ENCODE peak calls at places on chromosomes 3 and 15, in nine cellular contexts. U is fibroblast of lung, W is A549, Q is coronary artery, E is cardiac fibroblast, B is endothelial cell, D is WTC11, V is heart left ventricle, I is AG04450. G is an unnamed sample.
A peak's percentile ranks its signal among the peaks of the same experiment; 100 is the strongest.

GRCh38 chr15:41773729-41774061 is 589 bp upstream of the MAPKBP1 start:
- DNase-seq in U (no peak), W (no peak), Q (no peak), E (no peak), B (no peak), D (no peak), V (no peak), I (no peak), G (no peak)

GRCh38 chr3:120450914-120451669 is at the start of gene FSTL1:
- DNase-seq in U (peak; percentile 83), W (no peak), Q (peak; percentile 83), E (peak; percentile 70), B (peak; percentile 35), D (peak; percentile 79), V (peak; percentile 82), I (no peak), G (no peak)

GRCh38 chr3:189787622-189788021 is 156.4 kb downstream of the TP63 start:
- DNase-seq in U (peak; percentile 57), W (no peak), Q (no peak), E (peak; percentile 35), B (no peak), D (no peak), V (no peak), I (no peak), G (no peak)

GRCh38 chr15:65087873-65088642 is 11.5 kb downstream of the KBTBD13 start:
- DNase-seq in U (no peak), W (no peak), Q (peak; percentile 97), E (no peak), B (no peak), D (no peak), V (peak; percentile 89), I (no peak), G (no peak)

GRCh38 chr3:71005797-71006321 is 577.7 kb downstream of the FOXP1 start:
- DNase-seq in U (no peak), W (no peak), Q (no peak), E (peak; percentile 63), B (no peak), D (no peak), V (no peak), I (no peak), G (no peak)

GRCh38 chr15:97881568-97881967 is 78.9 kb upstream of the ARRDC4 start:
- DNase-seq in U (no peak), W (no peak), Q (no peak), E (no peak), B (no peak), D (no peak), V (no peak), I (no peak), G (no peak)

GRCh38 chr15:89656116-89656815 is 999 bp upstream of the KIF7 start:
- DNase-seq in U (peak; percentile 41), W (no peak), Q (no peak), E (no peak), B (no peak), D (no peak), V (no peak), I (no peak), G (no peak)

GRCh38 chr3:113297741-113298320 is 86.5 kb downstream of the BOC start:
- DNase-seq in U (no peak), W (no peak), Q (no peak), E (no peak), B (no peak), D (no peak), V (no peak), I (no peak), G (no peak)

GRCh38 chr15:95086543-95087252 is 855.3 kb downstream of the MCTP2 start:
- DNase-seq in U (peak; percentile 70), W (no peak), Q (no peak), E (peak; percentile 5), B (no peak), D (no peak), V (no peak), I (peak; percentile 46), G (no peak)

GRCh38 chr15:38610748-38611147 is 46.1 kb upstream of the RASGRP1 start:
- DNase-seq in U (no peak), W (no peak), Q (no peak), E (no peak), B (no peak), D (no peak), V (no peak), I (no peak), G (peak; percentile 20)

GRCh38 chr15:69009353-69009752 is 5.1 kb upstream of the NOX5 start:
- DNase-seq in U (no peak), W (no peak), Q (no peak), E (no peak), B (no peak), D (no peak), V (no peak), I (no peak), G (no peak)

GRCh38 chr15:92416557-92416956 is 22.9 kb downstream of the ST8SIA2 start:
- DNase-seq in U (no peak), W (no peak), Q (no peak), E (no peak), B (no peak), D (no peak), V (no peak), I (no peak), G (no peak)

GRCh38 chr3:8629151-8630021 is 15.2 kb downstream of the SSUH2 start:
- DNase-seq in U (peak; percentile 96), W (peak; percentile 98), Q (peak; percentile 88), E (peak; percentile 82), B (no peak), D (no peak), V (peak; percentile 52), I (peak; percentile 30), G (no peak)

GRCh38 chr3:196774845-196775422 is 35.3 kb downstream of the PAK2 start:
- DNase-seq in U (peak; percentile 31), W (no peak), Q (no peak), E (peak; percentile 66), B (no peak), D (no peak), V (no peak), I (no peak), G (no peak)

GRCh38 chr15:45157974-45158373 is 28.2 kb downstream of the DUOX1 start:
- DNase-seq in U (peak; percentile 93), W (no peak), Q (no peak), E (peak; percentile 87), B (no peak), D (no peak), V (no peak), I (peak; percentile 48), G (no peak)

GRCh38 chr15:75943713-75944215 is 40.1 kb downstream of the FBXO22 start:
- DNase-seq in U (peak; percentile 48), W (no peak), Q (no peak), E (peak; percentile 18), B (no peak), D (no peak), V (no peak), I (no peak), G (no peak)

GRCh38 chr3:84601303-84601702 is 357.5 kb upstream of the CADM2 start:
- DNase-seq in U (no peak), W (no peak), Q (no peak), E (no peak), B (no peak), D (no peak), V (no peak), I (no peak), G (no peak)

GRCh38 chr3:17741621-17742091 is 775 bp downstream of the TBC1D5 start:
- DNase-seq in U (no peak), W (no peak), Q (no peak), E (peak; percentile 67), B (no peak), D (no peak), V (no peak), I (no peak), G (no peak)

GRCh38 chr3:52041118-52041847 is 15.1 kb downstream of the DUSP7 start:
- DNase-seq in U (no peak), W (no peak), Q (no peak), E (no peak), B (no peak), D (peak; percentile 41), V (no peak), I (no peak), G (no peak)

GRCh38 chr3:65342084-65342683 is 654.4 kb upstream of the ADAMTS9 start:
- DNase-seq in U (peak; percentile 23), W (peak; percentile 56), Q (no peak), E (peak; percentile 61), B (peak; percentile 75), D (peak; percentile 87), V (peak; percentile 36), I (no peak), G (no peak)
- TF ChIP-seq CTCF in U (peak; percentile 77), W (peak; percentile 57), Q (no peak), E (peak; percentile 84), B (peak; percentile 80), D (peak; percentile 85), V (peak; percentile 45), I (peak; percentile 78), G (no peak)

DNA sequence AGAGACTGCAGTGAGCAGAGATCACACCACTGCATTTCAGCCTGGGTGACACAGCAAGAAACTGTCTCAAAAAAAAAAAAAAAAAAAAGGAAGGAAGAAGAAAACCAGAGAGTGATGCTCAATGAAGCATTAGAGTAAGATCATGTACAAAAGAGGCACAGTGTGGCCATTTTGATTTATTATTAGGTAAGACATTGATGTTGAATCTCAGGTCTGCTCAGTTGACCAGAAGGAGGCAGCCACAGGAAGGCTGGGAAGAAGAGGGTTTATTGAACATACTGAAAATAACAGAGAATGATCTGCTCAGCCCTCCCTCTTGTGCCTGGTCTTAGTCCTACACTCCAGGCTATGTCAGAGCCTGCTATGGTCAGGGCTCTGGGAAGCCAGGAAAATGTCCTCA is 15.6 kb downstream of the LRRK1 start:
- DNase-seq in U (no peak), W (peak; percentile 58), Q (no peak), E (peak; percentile 32), B (no peak), D (no peak), V (no peak), I (no peak), G (no peak)
- TF ChIP-seq CTCF in U (no peak), W (peak; percentile 7), Q (no peak), E (peak; percentile 29), B (no peak), D (no peak), V (no peak), I (peak; percentile 29), G (no peak)

DNA sequence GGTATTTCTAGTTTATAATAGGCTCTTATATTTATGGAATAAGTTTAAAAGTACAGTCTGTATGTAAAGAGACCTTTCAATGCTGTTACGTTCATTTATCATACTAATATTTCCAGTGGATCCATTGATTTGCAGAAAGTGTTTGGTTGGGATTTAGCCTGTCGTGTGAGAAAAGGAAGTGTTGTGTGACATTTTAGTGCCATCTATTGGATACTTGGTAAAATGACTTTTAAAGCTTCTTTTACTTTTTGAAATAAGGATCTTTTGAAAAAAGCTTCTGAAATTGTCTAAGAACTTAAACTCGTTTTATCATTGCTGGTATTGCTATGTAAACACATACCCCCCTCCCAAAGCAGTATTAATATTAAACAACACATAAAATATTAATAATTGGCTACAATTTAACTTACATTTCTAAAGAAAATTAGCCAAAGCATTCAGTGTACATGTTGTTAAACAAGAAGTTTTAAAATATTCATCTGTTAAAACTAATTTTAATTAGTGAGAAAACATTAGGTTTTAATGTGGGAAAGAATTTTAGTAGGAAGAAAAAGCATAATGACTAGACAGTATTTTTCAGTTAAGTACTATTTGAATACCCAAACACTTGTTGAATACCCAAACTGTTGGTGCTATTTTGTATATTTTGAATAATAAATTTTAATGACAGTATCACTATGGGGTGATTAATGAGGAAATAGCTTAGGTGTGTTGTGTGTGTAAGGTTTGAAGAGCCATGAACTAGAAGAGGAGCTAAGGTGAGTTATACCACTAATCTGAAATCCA is 4.9 kb upstream of the EBLN2 start:
- DNase-seq in U (no peak), W (peak; percentile 64), Q (no peak), E (peak; percentile 80), B (no peak), D (no peak), V (no peak), I (no peak), G (no peak)
- TF ChIP-seq CTCF in U (peak; percentile 46), W (peak; percentile 70), Q (peak; percentile 42), E (peak; percentile 32), B (no peak), D (no peak), V (peak; percentile 56), I (peak; percentile 52), G (no peak)

GRCh38 chr15:50162988-50163718 is 18.8 kb upstream of the SLC27A2 start:
- DNase-seq in U (peak; percentile 65), W (peak; percentile 79), Q (no peak), E (no peak), B (no peak), D (no peak), V (no peak), I (no peak), G (no peak)
- TF ChIP-seq CTCF in U (no peak), W (no peak), Q (no peak), E (no peak), B (no peak), D (no peak), V (no peak), I (no peak), G (no peak)